ENCODE peak calls at places on chromosome X, in seven cellular contexts. N is neuronal stem cell, X is Peyer's patch, P is NCI-H2171 treated with DMSO at 0.1 percent for 48 hours, A is posterior vena cava, F is H4, V is IMR-90. L is an unnamed sample.

GRCh38 chrX:104929324-104929723 is 291.2 kb downstream of the TEX13A start:
- DNase-seq in P (no peak), V (no peak), X (no peak), N (no peak), A (no peak), F (no peak), L (no peak)

GRCh38 chrX:74015379-74016019 is 288.5 kb upstream of the ZCCHC13 start:
- DNase-seq in N (peak; percentile 61), V (peak; percentile 77), X (peak; percentile 66), P (peak; percentile 47), F (peak; percentile 57), A (no peak), L (peak; percentile 64)

GRCh38 chrX:3129256-3129655 is 88.0 kb downstream of the ARSF start:
- DNase-seq in P (no peak), F (no peak), X (no peak), N (no peak), A (no peak), V (peak; percentile 28), L (no peak)

GRCh38 chrX:12950851-12951589 is 23.9 kb upstream of the TMSB4X start:
- DNase-seq in A (no peak), X (peak; percentile 76), V (no peak), P (peak; percentile 3), N (no peak), F (no peak), L (peak; percentile 31)

GRCh38 chrX:101347859-101348451 is 587 bp downstream of the TIMM8A start:
- DNase-seq in F (no peak), X (no peak), V (peak; percentile 5), P (no peak), N (no peak), A (no peak), L (no peak)

GRCh38 chrX:24026403-24026801 is 584 bp downstream of the KLHL15 start:
- DNase-seq in A (no peak), X (no peak), P (peak; percentile 19), F (no peak), N (no peak), V (no peak), L (peak; percentile 23)

GRCh38 chrX:85379174-85379907 is at the start of gene POF1B:
- DNase-seq in A (no peak), N (no peak), V (no peak), F (no peak), P (no peak), X (no peak), L (no peak)

GRCh38 chrX:112147206-112147605 is 64.6 kb upstream of the TRPC5 start:
- DNase-seq in P (no peak), F (peak; percentile 15), X (no peak), V (peak; percentile 29), A (no peak), N (peak; percentile 8), L (peak; percentile 0)

GRCh38 chrX:10031743-10032142 is 64.6 kb downstream of the CLDN34 start:
- DNase-seq in N (no peak), X (no peak), V (no peak), F (no peak), P (no peak), A (no peak), L (no peak)

GRCh38 chrX:21375795-21376069 is 1.5 kb downstream of the CNKSR2 start:
- DNase-seq in F (peak; percentile 3), V (no peak), N (peak; percentile 14), X (no peak), P (peak; percentile 58), A (no peak), L (peak; percentile 56)

L was measured in G401.